ENCODE peak calls at places on chromosomes 5 and 9, in four cellular contexts. N is GM12878, D is BE2C, F is esophagus squamous epithelium. L is an unnamed sample. For H3K4me1, the result is how much of the 10 kb centered on the place peaks cover.

GRCh38 chr9:93028448-93029006 is 30.0 kb upstream of the SUSD3 start:
- DNase-seq in N (peak), D (no peak), F (no peak), L (no peak)

GRCh38 chr9:127558581-127559246 is 53.4 kb upstream of the STXBP1 start:
- DNase-seq in N (no peak), D (no peak), F (no peak), L (no peak)

GRCh38 chr5:128237504-128237903 is 153.9 kb downstream of the SLC12A2 start:
- DNase-seq in N (no peak), D (no peak), F (no peak), L (no peak)

GRCh38 chr5:134136771-134137170 is 22.3 kb downstream of the TCF7 start:
- DNase-seq in N (no peak), D (no peak), F (no peak), L (peak)

GRCh38 chr5:54309237-54309636 is 1.1 kb downstream of the ARL15 start:
- DNase-seq in N (no peak), D (no peak), F (no peak), L (no peak)

GRCh38 chr9:121494192-121494591 is 5.5 kb downstream of the GGTA1 start:
- DNase-seq in N (no peak), D (no peak), F (no peak), L (no peak)

GRCh38 chr9:38394419-38394818 is 1.9 kb downstream of the ALDH1B1 start:
- DNase-seq in N (no peak), D (no peak), F (no peak), L (peak)

GRCh38 chr9:129868571-129869486 is 33.6 kb downstream of the USP20 start:
- DNase-seq in N (no peak), D (no peak), F (no peak), L (peak)

GRCh38 chr9:126500600-126501382 is 112.9 kb upstream of the LMX1B start:
- DNase-seq in N (no peak), D (peak), F (no peak), L (peak)

GRCh38 chr5:60185230-60186104 is 291.9 kb upstream of the PDE4D start:
- DNase-seq in N (no peak), D (no peak), F (no peak), L (no peak)

GRCh38 chr9:128026255-128027165 is 40.6 kb downstream of the NAIF1 start:
- DNase-seq in N (peak), D (no peak), F (peak), L (no peak)

GRCh38 chr9:101527066-101527465 is 6.6 kb upstream of the RNF20 start:
- DNase-seq in N (no peak), D (no peak), F (no peak), L (no peak)

GRCh38 chr5:40507095-40507494 is 172.6 kb upstream of the PTGER4 start:
- DNase-seq in N (no peak), D (no peak), F (no peak), L (no peak)

GRCh38 chr5:67813879-67814539 is 401.5 kb upstream of the PIK3R1 start:
- DNase-seq in N (no peak), D (no peak), F (no peak), L (no peak)

GRCh38 chr9:118009585-118009984 is 305.4 kb downstream of the TLR4 start:
- DNase-seq in N (no peak), D (no peak), F (no peak), L (no peak)

GRCh38 chr5:33441241-33441844 is 578 bp downstream of the TARS1 start:
- DNase-seq in N (peak), D (peak), F (no peak), L (no peak)

GRCh38 chr5:143201589-143201988 is 201.9 kb downstream of the NR3C1 start:
- DNase-seq in N (no peak), D (no peak), F (no peak), L (no peak)

GRCh38 chr9:137836831-137837241 is 40.7 kb upstream of the CACNA1B start:
- DNase-seq in N (no peak), D (peak), F (no peak), L (no peak)

GRCh38 chr9:22307013-22307711 is 139.5 kb upstream of the DMRTA1 start:
- DNase-seq in N (no peak), D (peak), F (no peak), L (no peak)

GRCh38 chr5:144084971-144085370 is 85.5 kb downstream of the YIPF5 start:
- DNase-seq in N (no peak), D (no peak), F (no peak), L (no peak)

GRCh38 chr9:74573792-74574191 is 76.7 kb downstream of the RORB start:
- DNase-seq in N (no peak), D (no peak), F (no peak), L (no peak)

GRCh38 chr5:150015415-150015814 is 14.9 kb downstream of the HMGXB3 start:
- DNase-seq in N (no peak), D (no peak), F (no peak), L (no peak)

GRCh38 chr5:84403773-84404172 is 19.1 kb upstream of the EDIL3 start:
- DNase-seq in N (no peak), D (no peak), F (no peak), L (no peak)

GRCh38 chr5:101176605-101177004 is 273.5 kb upstream of the ST8SIA4 start:
- DNase-seq in N (no peak), D (no peak), F (no peak), L (no peak)

GRCh38 chr9:136292026-136292538 is 11.8 kb downstream of the CCDC187 start:
- DNase-seq in N (no peak), D (peak), F (no peak), L (no peak)

GRCh38 chr9:70987986-70988385 is 133.4 kb downstream of the TRPM3 start:
- DNase-seq in N (no peak), D (no peak), F (no peak), L (no peak)

GRCh38 chr5:68522863-68523262 is 307.3 kb downstream of the PIK3R1 start:
- DNase-seq in N (no peak), D (no peak), F (no peak), L (no peak)

GRCh38 chr5:31750215-31750614 is 111.3 kb downstream of the PDZD2 start:
- DNase-seq in N (no peak), D (no peak), F (no peak), L (no peak)

GRCh38 chr9:6564370-6564769 is 81.2 kb downstream of the GLDC start:
- DNase-seq in N (no peak), D (no peak), F (no peak), L (no peak)

GRCh38 chr5:135249658-135250057 is 149.4 kb downstream of the MACROH2A1 start:
- DNase-seq in N (no peak), D (no peak), F (no peak), L (no peak)

GRCh38 chr9:127403507-127404192 is 6.7 kb downstream of the SLC2A8 start:
- DNase-seq in N (no peak), D (no peak), F (no peak), L (no peak)

GRCh38 chr5:153573326-153574033 is 83.0 kb downstream of the GRIA1 start:
- DNase-seq in N (no peak), D (no peak), F (no peak), L (no peak)

GRCh38 chr5:153571157-153571556 is 80.7 kb downstream of the GRIA1 start:
- DNase-seq in N (no peak), D (no peak), F (no peak), L (no peak)

GRCh38 chr5:153565822-153566221 is 75.4 kb downstream of the GRIA1 start:
- DNase-seq in N (no peak), D (no peak), F (no peak), L (no peak)

GRCh38 chr5:153572393-153572930 is 82.0 kb downstream of the GRIA1 start:
- DNase-seq in N (no peak), D (no peak), F (no peak), L (no peak)

DNA sequence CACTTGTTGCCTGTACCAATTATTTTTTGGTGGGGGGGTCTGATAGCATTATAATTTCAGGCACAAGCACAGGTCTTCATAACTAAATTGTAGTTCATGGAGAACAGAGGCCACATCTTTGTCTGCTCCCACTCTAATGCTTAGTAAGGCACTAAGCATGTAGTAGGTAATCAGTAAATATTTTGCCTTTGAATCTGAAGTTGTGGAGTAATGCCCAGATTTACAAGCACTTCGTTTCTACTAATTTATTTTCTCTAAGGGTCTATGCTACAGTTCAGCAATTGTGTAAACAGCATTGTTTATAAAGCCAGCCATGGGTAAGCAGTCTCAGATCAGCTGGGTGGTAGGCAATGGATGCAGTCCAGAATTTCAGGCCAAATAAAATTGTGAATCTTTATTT is 78.6 kb downstream of the GRIA1 start:
- DNase-seq in N (no peak), D (no peak), F (no peak), L (no peak)
- H3K4me3 ChIP-seq in N (no peak), D (no peak), F (no peak), L (no peak)

GRCh38 chr9:112623198-112623597 is 94.7 kb downstream of the INIP start:
- DNase-seq in N (no peak), D (no peak), F (no peak), L (no peak)
- H3K4me1 ChIP-seq in N (under half), D (under half), F (under half), L (under half)

GRCh38 chr5:528625-529511 is 4.6 kb upstream of the SLC9A3 start:
- DNase-seq in N (no peak), D (peak), F (no peak), L (peak)
- TF ChIP-seq CTCF in N (no peak), D (no peak), F (no peak), L (no peak)

GRCh38 chr5:154134499-154134898 is 56.0 kb upstream of the GALNT10 start:
- DNase-seq in N (no peak), D (no peak), F (no peak), L (no peak)

GRCh38 chr5:154135125-154135524 is 55.4 kb upstream of the GALNT10 start:
- DNase-seq in N (no peak), D (no peak), F (no peak), L (no peak)

GRCh38 chr5:154138701-154139100 is 51.8 kb upstream of the GALNT10 start:
- DNase-seq in N (no peak), D (no peak), F (no peak), L (no peak)

GRCh38 chr5:154133591-154133990 is 56.9 kb upstream of the GALNT10 start:
- DNase-seq in N (no peak), D (peak), F (no peak), L (no peak)

GRCh38 chr5:154136141-154136540 is 54.4 kb upstream of the GALNT10 start:
- DNase-seq in N (no peak), D (no peak), F (no peak), L (no peak)
- H3K4me3 ChIP-seq in N (no peak), D (no peak), F (no peak), L (no peak)